ENCODE peak calls at places on chromosome 4, in nine cellular contexts. One of them, this sample, is unnamed.

GRCh38 chr4:54228064-54228527 is 997 bp upstream of the PDGFRA start:
- DNase-seq in endothelial cell: peak; percentile 88
- DNase-seq in progenitor cell of endocrine pancreas: peak; percentile 79
- DNase-seq in neural crest cell: peak; percentile 76
- DNase-seq in fibroblast of lung: peak; percentile 68
- DNase-seq in astrocyte of the spinal cord: peak; percentile 82
- DNase-seq in fibroblast of the aortic adventitia: peak; percentile 87
- DNase-seq in left ventricle myocardium inferior: peak; percentile 80
- DNase-seq in fibroblast of mammary gland: peak; percentile 84
- DNase-seq in this sample: no peak

GRCh38 chr4:187499961-187500360 is 495.6 kb upstream of the ZFP42 start:
- DNase-seq in endothelial cell: no peak
- DNase-seq in progenitor cell of endocrine pancreas: no peak
- DNase-seq in neural crest cell: no peak
- DNase-seq in fibroblast of lung: no peak
- DNase-seq in astrocyte of the spinal cord: no peak
- DNase-seq in fibroblast of the aortic adventitia: no peak
- DNase-seq in left ventricle myocardium inferior: no peak
- DNase-seq in fibroblast of mammary gland: no peak
- DNase-seq in this sample: no peak

GRCh38 chr4:6142511-6142910 is 57.8 kb downstream of the JAKMIP1 start:
- DNase-seq in endothelial cell: no peak
- DNase-seq in progenitor cell of endocrine pancreas: no peak
- DNase-seq in neural crest cell: no peak
- DNase-seq in fibroblast of lung: no peak
- DNase-seq in astrocyte of the spinal cord: no peak
- DNase-seq in fibroblast of the aortic adventitia: no peak
- DNase-seq in left ventricle myocardium inferior: no peak
- DNase-seq in fibroblast of mammary gland: no peak
- DNase-seq in this sample: no peak

GRCh38 chr4:23438764-23439163 is 451.1 kb downstream of the PPARGC1A start:
- DNase-seq in endothelial cell: no peak
- DNase-seq in progenitor cell of endocrine pancreas: no peak
- DNase-seq in neural crest cell: no peak
- DNase-seq in fibroblast of lung: peak; percentile 84
- DNase-seq in astrocyte of the spinal cord: peak; percentile 12
- DNase-seq in fibroblast of the aortic adventitia: peak; percentile 1
- DNase-seq in left ventricle myocardium inferior: no peak
- DNase-seq in fibroblast of mammary gland: peak; percentile 3
- DNase-seq in this sample: no peak

GRCh38 chr4:62495039-62495438 is 1294.9 kb downstream of the ADGRL3 start:
- DNase-seq in endothelial cell: no peak
- DNase-seq in progenitor cell of endocrine pancreas: no peak
- DNase-seq in neural crest cell: no peak
- DNase-seq in fibroblast of lung: no peak
- DNase-seq in astrocyte of the spinal cord: no peak
- DNase-seq in fibroblast of the aortic adventitia: no peak
- DNase-seq in left ventricle myocardium inferior: no peak
- DNase-seq in fibroblast of mammary gland: no peak
- DNase-seq in this sample: no peak

GRCh38 chr4:128635141-128635911 is 174.2 kb upstream of the JADE1 start:
- DNase-seq in endothelial cell: no peak
- DNase-seq in progenitor cell of endocrine pancreas: peak; percentile 50
- DNase-seq in neural crest cell: no peak
- DNase-seq in fibroblast of lung: peak; percentile 95
- DNase-seq in astrocyte of the spinal cord: peak; percentile 80
- DNase-seq in fibroblast of the aortic adventitia: peak; percentile 91
- DNase-seq in left ventricle myocardium inferior: peak; percentile 89
- DNase-seq in fibroblast of mammary gland: peak; percentile 83
- DNase-seq in this sample: no peak

GRCh38 chr4:3532714-3533336 is 603 bp upstream of the LRPAP1 start:
- DNase-seq in endothelial cell: no peak
- DNase-seq in progenitor cell of endocrine pancreas: no peak
- DNase-seq in neural crest cell: no peak
- DNase-seq in fibroblast of lung: no peak
- DNase-seq in astrocyte of the spinal cord: no peak
- DNase-seq in fibroblast of the aortic adventitia: no peak
- DNase-seq in left ventricle myocardium inferior: no peak
- DNase-seq in fibroblast of mammary gland: no peak
- DNase-seq in this sample: peak; percentile 82

GRCh38 chr4:99810536-99810935 is 6.1 kb upstream of the DAPP1 start:
- DNase-seq in endothelial cell: no peak
- DNase-seq in progenitor cell of endocrine pancreas: no peak
- DNase-seq in neural crest cell: no peak
- DNase-seq in fibroblast of lung: no peak
- DNase-seq in astrocyte of the spinal cord: no peak
- DNase-seq in fibroblast of the aortic adventitia: no peak
- DNase-seq in left ventricle myocardium inferior: no peak
- DNase-seq in fibroblast of mammary gland: no peak
- DNase-seq in this sample: no peak

GRCh38 chr4:101256222-101256621 is 91.1 kb downstream of the PPP3CA start:
- DNase-seq in endothelial cell: no peak
- DNase-seq in progenitor cell of endocrine pancreas: no peak
- DNase-seq in neural crest cell: no peak
- DNase-seq in fibroblast of lung: no peak
- DNase-seq in astrocyte of the spinal cord: no peak
- DNase-seq in fibroblast of the aortic adventitia: no peak
- DNase-seq in left ventricle myocardium inferior: no peak
- DNase-seq in fibroblast of mammary gland: no peak
- DNase-seq in this sample: no peak

GRCh38 chr4:120855307-120856001 is 67.1 kb downstream of the PRDM5 start:
- DNase-seq in endothelial cell: no peak
- DNase-seq in progenitor cell of endocrine pancreas: no peak
- DNase-seq in neural crest cell: no peak
- DNase-seq in fibroblast of lung: no peak
- DNase-seq in astrocyte of the spinal cord: no peak
- DNase-seq in fibroblast of the aortic adventitia: no peak
- DNase-seq in left ventricle myocardium inferior: no peak
- DNase-seq in fibroblast of mammary gland: no peak
- DNase-seq in this sample: no peak

GRCh38 chr4:123536225-123536624 is 139.6 kb downstream of the SPRY1 start:
- DNase-seq in endothelial cell: no peak
- DNase-seq in progenitor cell of endocrine pancreas: no peak
- DNase-seq in neural crest cell: no peak
- DNase-seq in fibroblast of lung: no peak
- DNase-seq in astrocyte of the spinal cord: no peak
- DNase-seq in fibroblast of the aortic adventitia: no peak
- DNase-seq in left ventricle myocardium inferior: no peak
- DNase-seq in fibroblast of mammary gland: no peak
- DNase-seq in this sample: no peak

GRCh38 chr4:163448541-163449203 is 24.9 kb downstream of the TKTL2 start:
- DNase-seq in endothelial cell: no peak
- DNase-seq in progenitor cell of endocrine pancreas: no peak
- DNase-seq in neural crest cell: no peak
- DNase-seq in fibroblast of lung: peak; percentile 47
- DNase-seq in astrocyte of the spinal cord: peak; percentile 39
- DNase-seq in fibroblast of the aortic adventitia: no peak
- DNase-seq in left ventricle myocardium inferior: no peak
- DNase-seq in fibroblast of mammary gland: peak; percentile 26
- DNase-seq in this sample: no peak

GRCh38 chr4:52824603-52825310 is 37.4 kb upstream of the RASL11B start:
- DNase-seq in endothelial cell: no peak
- DNase-seq in progenitor cell of endocrine pancreas: no peak
- DNase-seq in neural crest cell: no peak
- DNase-seq in fibroblast of lung: peak; percentile 75
- DNase-seq in astrocyte of the spinal cord: no peak
- DNase-seq in fibroblast of the aortic adventitia: peak; percentile 57
- DNase-seq in left ventricle myocardium inferior: peak; percentile 46
- DNase-seq in fibroblast of mammary gland: peak; percentile 53
- DNase-seq in this sample: no peak

GRCh38 chr4:88533937-88534750 is 10.6 kb upstream of the PYURF start:
- DNase-seq in endothelial cell: no peak
- DNase-seq in progenitor cell of endocrine pancreas: no peak
- DNase-seq in neural crest cell: no peak
- DNase-seq in fibroblast of lung: peak; percentile 94
- DNase-seq in astrocyte of the spinal cord: peak; percentile 85
- DNase-seq in fibroblast of the aortic adventitia: peak; percentile 68
- DNase-seq in left ventricle myocardium inferior: no peak
- DNase-seq in fibroblast of mammary gland: peak; percentile 96
- DNase-seq in this sample: no peak

GRCh38 chr4:11428701-11429571 is at the start of gene HS3ST1:
- DNase-seq in endothelial cell: peak; percentile 74
- DNase-seq in progenitor cell of endocrine pancreas: peak; percentile 70
- DNase-seq in neural crest cell: peak; percentile 59
- DNase-seq in fibroblast of lung: peak; percentile 63
- DNase-seq in astrocyte of the spinal cord: peak; percentile 64
- DNase-seq in fibroblast of the aortic adventitia: peak; percentile 72
- DNase-seq in left ventricle myocardium inferior: peak; percentile 82
- DNase-seq in fibroblast of mammary gland: peak; percentile 26
- DNase-seq in this sample: no peak

GRCh38 chr4:23516719-23517118 is 373.1 kb downstream of the PPARGC1A start:
- DNase-seq in endothelial cell: no peak
- DNase-seq in progenitor cell of endocrine pancreas: no peak
- DNase-seq in neural crest cell: no peak
- DNase-seq in fibroblast of lung: peak; percentile 12
- DNase-seq in astrocyte of the spinal cord: no peak
- DNase-seq in fibroblast of the aortic adventitia: no peak
- DNase-seq in left ventricle myocardium inferior: no peak
- DNase-seq in fibroblast of mammary gland: no peak
- DNase-seq in this sample: no peak

GRCh38 chr4:86894465-86894864 is 2.2 kb upstream of the C4orf36 start:
- DNase-seq in endothelial cell: no peak
- DNase-seq in progenitor cell of endocrine pancreas: no peak
- DNase-seq in neural crest cell: no peak
- DNase-seq in fibroblast of lung: peak; percentile 36
- DNase-seq in astrocyte of the spinal cord: no peak
- DNase-seq in fibroblast of the aortic adventitia: no peak
- DNase-seq in left ventricle myocardium inferior: no peak
- DNase-seq in fibroblast of mammary gland: peak; percentile 27
- DNase-seq in this sample: no peak

GRCh38 chr4:86893136-86893535 is 914 bp upstream of the C4orf36 start:
- DNase-seq in endothelial cell: no peak
- DNase-seq in progenitor cell of endocrine pancreas: no peak
- DNase-seq in neural crest cell: no peak
- DNase-seq in fibroblast of lung: no peak
- DNase-seq in astrocyte of the spinal cord: no peak
- DNase-seq in fibroblast of the aortic adventitia: no peak
- DNase-seq in left ventricle myocardium inferior: no peak
- DNase-seq in fibroblast of mammary gland: no peak
- DNase-seq in this sample: no peak

GRCh38 chr4:86898562-86898961 is 6.3 kb upstream of the C4orf36 start:
- DNase-seq in endothelial cell: no peak
- DNase-seq in progenitor cell of endocrine pancreas: no peak
- DNase-seq in neural crest cell: no peak
- DNase-seq in fibroblast of lung: no peak
- DNase-seq in astrocyte of the spinal cord: no peak
- DNase-seq in fibroblast of the aortic adventitia: no peak
- DNase-seq in left ventricle myocardium inferior: no peak
- DNase-seq in fibroblast of mammary gland: no peak
- DNase-seq in this sample: no peak

GRCh38 chr4:86896596-86896995 is 4.4 kb upstream of the C4orf36 start:
- DNase-seq in endothelial cell: no peak
- DNase-seq in progenitor cell of endocrine pancreas: no peak
- DNase-seq in neural crest cell: no peak
- DNase-seq in fibroblast of lung: peak; percentile 29
- DNase-seq in astrocyte of the spinal cord: no peak
- DNase-seq in fibroblast of the aortic adventitia: peak; percentile 48
- DNase-seq in left ventricle myocardium inferior: no peak
- DNase-seq in fibroblast of mammary gland: peak; percentile 52
- DNase-seq in this sample: no peak

DNA sequence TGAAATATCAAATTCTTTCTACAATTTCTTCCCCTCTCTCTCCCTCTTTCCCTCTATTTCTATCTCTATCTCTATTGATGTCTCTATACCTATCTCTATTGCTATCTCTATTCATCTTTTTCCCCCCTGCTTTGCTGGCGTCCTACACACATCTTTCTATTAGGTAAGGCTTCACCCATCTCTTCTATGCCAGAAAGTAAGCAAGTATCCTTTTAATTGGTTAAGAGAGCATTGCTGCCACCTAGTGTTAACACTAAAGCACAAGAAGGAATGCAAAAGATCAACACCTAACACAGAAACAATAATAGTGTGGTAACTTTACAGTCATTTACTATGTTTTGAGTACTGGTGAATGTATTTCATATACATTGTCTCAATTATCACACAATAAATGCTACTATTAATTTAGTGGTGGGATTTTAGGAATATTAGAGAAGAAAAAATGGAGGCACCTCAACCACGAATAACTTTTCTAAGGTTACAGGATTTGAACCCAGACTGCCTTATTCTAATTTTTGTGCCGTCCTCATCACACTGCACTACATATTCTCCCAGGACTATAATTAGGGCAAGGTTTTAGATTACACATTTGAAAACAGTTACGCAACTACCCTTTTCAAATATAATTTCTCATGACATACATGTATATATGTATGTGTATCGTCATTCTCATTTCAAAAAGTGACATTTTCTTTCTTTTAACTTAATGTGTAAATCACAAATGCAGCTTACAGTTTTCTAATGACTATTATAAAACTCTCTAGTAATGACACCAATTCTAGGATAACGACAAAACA is 3.7 kb upstream of the C4orf36 start:
- DNase-seq in endothelial cell: peak; percentile 21
- DNase-seq in progenitor cell of endocrine pancreas: no peak
- DNase-seq in neural crest cell: peak; percentile 18
- DNase-seq in fibroblast of lung: peak; percentile 64
- DNase-seq in astrocyte of the spinal cord: peak; percentile 78
- DNase-seq in fibroblast of the aortic adventitia: peak; percentile 83
- DNase-seq in left ventricle myocardium inferior: no peak
- DNase-seq in fibroblast of mammary gland: peak; percentile 78
- DNase-seq in this sample: no peak
- TF ChIP-seq CTCF in endothelial cell: peak; percentile 51
- TF ChIP-seq CTCF in progenitor cell of endocrine pancreas: peak; percentile 80
- TF ChIP-seq CTCF in neural crest cell: peak; percentile 90
- TF ChIP-seq CTCF in fibroblast of lung: peak; percentile 65
- TF ChIP-seq CTCF in astrocyte of the spinal cord: peak; percentile 62
- TF ChIP-seq CTCF in fibroblast of the aortic adventitia: peak; percentile 67
- TF ChIP-seq CTCF in left ventricle myocardium inferior: peak; percentile 87
- TF ChIP-seq CTCF in fibroblast of mammary gland: peak; percentile 79
- TF ChIP-seq CTCF in this sample: peak; percentile 95

GRCh38 chr4:144355809-144356757 is 215.6 kb upstream of the GYPA start:
- DNase-seq in endothelial cell: peak; percentile 31
- DNase-seq in progenitor cell of endocrine pancreas: no peak
- DNase-seq in neural crest cell: peak; percentile 43
- DNase-seq in fibroblast of lung: peak; percentile 99
- DNase-seq in astrocyte of the spinal cord: peak; percentile 99
- DNase-seq in fibroblast of the aortic adventitia: peak; percentile 84
- DNase-seq in left ventricle myocardium inferior: no peak
- DNase-seq in fibroblast of mammary gland: peak; percentile 87
- DNase-seq in this sample: peak; percentile 68
- TF ChIP-seq CTCF in endothelial cell: no peak
- TF ChIP-seq CTCF in progenitor cell of endocrine pancreas: peak; percentile 39
- TF ChIP-seq CTCF in neural crest cell: peak; percentile 46
- TF ChIP-seq CTCF in fibroblast of lung: no peak
- TF ChIP-seq CTCF in astrocyte of the spinal cord: no peak
- TF ChIP-seq CTCF in fibroblast of the aortic adventitia: peak; percentile 27
- TF ChIP-seq CTCF in left ventricle myocardium inferior: no peak
- TF ChIP-seq CTCF in fibroblast of mammary gland: no peak
- TF ChIP-seq CTCF in this sample: peak; percentile 66

GRCh38 chr4:169152899-169153298 is 117.9 kb downstream of the SH3RF1 start:
- DNase-seq in endothelial cell: no peak
- DNase-seq in progenitor cell of endocrine pancreas: no peak
- DNase-seq in neural crest cell: no peak
- DNase-seq in fibroblast of lung: no peak
- DNase-seq in astrocyte of the spinal cord: no peak
- DNase-seq in fibroblast of the aortic adventitia: no peak
- DNase-seq in left ventricle myocardium inferior: no peak
- DNase-seq in fibroblast of mammary gland: no peak
- DNase-seq in this sample: no peak
- TF ChIP-seq CTCF in endothelial cell: no peak
- TF ChIP-seq CTCF in progenitor cell of endocrine pancreas: peak; percentile 13
- TF ChIP-seq CTCF in neural crest cell: peak; percentile 27
- TF ChIP-seq CTCF in fibroblast of lung: peak; percentile 10
- TF ChIP-seq CTCF in astrocyte of the spinal cord: no peak
- TF ChIP-seq CTCF in fibroblast of the aortic adventitia: peak; percentile 20
- TF ChIP-seq CTCF in left ventricle myocardium inferior: no peak
- TF ChIP-seq CTCF in fibroblast of mammary gland: peak; percentile 23
- TF ChIP-seq CTCF in this sample: peak; percentile 36

GRCh38 chr4:145839151-145839550 is 99.5 kb downstream of the ZNF827 start:
- DNase-seq in endothelial cell: no peak
- DNase-seq in progenitor cell of endocrine pancreas: no peak
- DNase-seq in neural crest cell: no peak
- DNase-seq in fibroblast of lung: peak; percentile 83
- DNase-seq in astrocyte of the spinal cord: peak; percentile 58
- DNase-seq in fibroblast of the aortic adventitia: no peak
- DNase-seq in left ventricle myocardium inferior: no peak
- DNase-seq in fibroblast of mammary gland: no peak
- DNase-seq in this sample: no peak
- TF ChIP-seq CTCF in endothelial cell: no peak
- TF ChIP-seq CTCF in progenitor cell of endocrine pancreas: no peak
- TF ChIP-seq CTCF in neural crest cell: no peak
- TF ChIP-seq CTCF in fibroblast of lung: no peak
- TF ChIP-seq CTCF in astrocyte of the spinal cord: no peak
- TF ChIP-seq CTCF in fibroblast of the aortic adventitia: no peak
- TF ChIP-seq CTCF in left ventricle myocardium inferior: no peak
- TF ChIP-seq CTCF in fibroblast of mammary gland: no peak
- TF ChIP-seq CTCF in this sample: no peak

This sample was measured in chondrocyte.